ENCODE peak calls at places on chromosomes 6 and 20, in seven cellular contexts. One of them, this sample, is unnamed.

GRCh38 chr6:82227770-82228169 is 19.8 kb downstream of the IBTK start:
- DNase-seq in hepatocyte: no peak
- DNase-seq in mesenchymal stem cell: no peak
- DNase-seq in psoas muscle: no peak
- DNase-seq in IMR-90: no peak
- DNase-seq in H9: no peak
- DNase-seq in osteoblast: no peak
- DNase-seq in this sample: no peak

GRCh38 chr20:62303327-62304226 is 780 bp downstream of the ADRM1 start:
- DNase-seq in osteoblast: peak
- DNase-seq in hepatocyte: peak
- DNase-seq in mesenchymal stem cell: peak
- DNase-seq in IMR-90: no peak
- DNase-seq in psoas muscle: no peak
- DNase-seq in H9: peak
- DNase-seq in this sample: no peak

GRCh38 chr6:53090576-53090975 is 25.4 kb downstream of the FBXO9 start:
- DNase-seq in IMR-90: peak
- DNase-seq in mesenchymal stem cell: no peak
- DNase-seq in psoas muscle: no peak
- DNase-seq in hepatocyte: no peak
- DNase-seq in osteoblast: no peak
- DNase-seq in H9: no peak
- DNase-seq in this sample: no peak

GRCh38 chr6:136826216-136826615 is 3.8 kb downstream of the PEX7 start:
- DNase-seq in hepatocyte: no peak
- DNase-seq in osteoblast: no peak
- DNase-seq in mesenchymal stem cell: no peak
- DNase-seq in IMR-90: no peak
- DNase-seq in psoas muscle: no peak
- DNase-seq in H9: no peak
- DNase-seq in this sample: peak

GRCh38 chr6:107784669-107785068 is 39.4 kb downstream of the SCML4 start:
- DNase-seq in osteoblast: peak
- DNase-seq in hepatocyte: no peak
- DNase-seq in psoas muscle: no peak
- DNase-seq in H9: no peak
- DNase-seq in mesenchymal stem cell: no peak
- DNase-seq in IMR-90: peak
- DNase-seq in this sample: no peak

GRCh38 chr20:38209736-38210405 is 44.8 kb upstream of the TGM2 start:
- DNase-seq in hepatocyte: no peak
- DNase-seq in psoas muscle: no peak
- DNase-seq in H9: no peak
- DNase-seq in mesenchymal stem cell: no peak
- DNase-seq in IMR-90: no peak
- DNase-seq in osteoblast: peak
- DNase-seq in this sample: no peak

GRCh38 chr6:33249732-33250625 is 21.7 kb downstream of the VPS52 start:
- DNase-seq in psoas muscle: peak
- DNase-seq in IMR-90: peak
- DNase-seq in mesenchymal stem cell: peak
- DNase-seq in hepatocyte: no peak
- DNase-seq in osteoblast: peak
- DNase-seq in H9: no peak
- DNase-seq in this sample: no peak

GRCh38 chr6:30615219-30615957 is 1.7 kb downstream of the PPP1R10 start:
- DNase-seq in osteoblast: no peak
- DNase-seq in psoas muscle: no peak
- DNase-seq in hepatocyte: peak
- DNase-seq in mesenchymal stem cell: peak
- DNase-seq in IMR-90: peak
- DNase-seq in H9: peak
- DNase-seq in this sample: no peak

GRCh38 chr6:166554316-166554715 is 32.2 kb downstream of the RAMACL start:
- DNase-seq in hepatocyte: no peak
- DNase-seq in osteoblast: no peak
- DNase-seq in IMR-90: peak
- DNase-seq in psoas muscle: no peak
- DNase-seq in mesenchymal stem cell: peak
- DNase-seq in H9: no peak
- DNase-seq in this sample: peak

GRCh38 chr6:111585241-111585968 is 20.3 kb downstream of the TRAF3IP2 start:
- DNase-seq in hepatocyte: no peak
- DNase-seq in osteoblast: no peak
- DNase-seq in H9: no peak
- DNase-seq in mesenchymal stem cell: peak
- DNase-seq in IMR-90: peak
- DNase-seq in psoas muscle: no peak
- DNase-seq in this sample: no peak

GRCh38 chr20:47330933-47331708 is 25.4 kb downstream of the ZMYND8 start:
- DNase-seq in H9: no peak
- DNase-seq in osteoblast: peak
- DNase-seq in IMR-90: peak
- DNase-seq in hepatocyte: peak
- DNase-seq in psoas muscle: no peak
- DNase-seq in mesenchymal stem cell: peak
- DNase-seq in this sample: no peak

GRCh38 chr20:61847986-61848385 is 217.7 kb downstream of the TAF4 start:
- DNase-seq in IMR-90: no peak
- DNase-seq in H9: no peak
- DNase-seq in psoas muscle: peak
- DNase-seq in osteoblast: peak
- DNase-seq in hepatocyte: no peak
- DNase-seq in mesenchymal stem cell: no peak
- DNase-seq in this sample: no peak

GRCh38 chr6:160355001-160355400 is 6.8 kb downstream of the SLC22A3 start:
- DNase-seq in H9: no peak
- DNase-seq in IMR-90: no peak
- DNase-seq in psoas muscle: no peak
- DNase-seq in mesenchymal stem cell: no peak
- DNase-seq in hepatocyte: peak
- DNase-seq in osteoblast: no peak
- DNase-seq in this sample: no peak

GRCh38 chr6:113361014-113361645 is 496.0 kb upstream of the MARCKS start:
- DNase-seq in psoas muscle: no peak
- DNase-seq in osteoblast: peak
- DNase-seq in mesenchymal stem cell: peak
- DNase-seq in IMR-90: peak
- DNase-seq in H9: no peak
- DNase-seq in hepatocyte: no peak
- DNase-seq in this sample: no peak

GRCh38 chr6:131629656-131630055 is 1.6 kb upstream of the MED23 start:
- DNase-seq in mesenchymal stem cell: no peak
- DNase-seq in IMR-90: no peak
- DNase-seq in H9: no peak
- DNase-seq in osteoblast: no peak
- DNase-seq in hepatocyte: no peak
- DNase-seq in psoas muscle: no peak
- DNase-seq in this sample: no peak

GRCh38 chr6:122068291-122068769 is 331.1 kb upstream of the HSF2 start:
- DNase-seq in psoas muscle: no peak
- DNase-seq in H9: no peak
- DNase-seq in osteoblast: no peak
- DNase-seq in IMR-90: no peak
- DNase-seq in mesenchymal stem cell: peak
- DNase-seq in hepatocyte: no peak
- DNase-seq in this sample: no peak

GRCh38 chr6:112018619-112019416 is 35.1 kb upstream of the CCN6 start:
- DNase-seq in IMR-90: no peak
- DNase-seq in osteoblast: peak
- DNase-seq in hepatocyte: no peak
- DNase-seq in psoas muscle: peak
- DNase-seq in H9: no peak
- DNase-seq in mesenchymal stem cell: peak
- DNase-seq in this sample: peak

DNA sequence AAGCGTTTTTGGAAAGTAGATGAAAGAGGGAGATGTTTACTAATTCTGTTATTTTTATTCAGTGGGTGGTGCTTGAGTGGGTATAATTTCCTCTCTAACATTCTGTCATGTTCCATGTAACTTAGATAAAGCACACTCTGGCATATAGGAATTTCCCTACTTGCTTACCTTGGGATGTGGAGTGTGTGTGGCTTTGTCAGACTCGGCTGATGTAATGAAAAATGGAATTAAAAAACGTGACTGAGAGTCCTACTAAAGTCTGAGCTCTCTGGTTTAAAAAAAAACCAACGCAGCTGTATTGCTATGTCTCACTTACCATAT is 98.3 kb downstream of the JARID2 start:
- DNase-seq in mesenchymal stem cell: peak
- DNase-seq in IMR-90: no peak
- DNase-seq in osteoblast: no peak
- DNase-seq in H9: no peak
- DNase-seq in hepatocyte: no peak
- DNase-seq in psoas muscle: no peak
- DNase-seq in this sample: no peak
- H3K27ac ChIP-seq in mesenchymal stem cell: no peak
- H3K27ac ChIP-seq in IMR-90: no peak
- H3K27ac ChIP-seq in osteoblast: no peak
- H3K27ac ChIP-seq in H9: no peak
- H3K27ac ChIP-seq in hepatocyte: no peak
- H3K27ac ChIP-seq in psoas muscle: no peak
- H3K27ac ChIP-seq in this sample: no peak

DNA sequence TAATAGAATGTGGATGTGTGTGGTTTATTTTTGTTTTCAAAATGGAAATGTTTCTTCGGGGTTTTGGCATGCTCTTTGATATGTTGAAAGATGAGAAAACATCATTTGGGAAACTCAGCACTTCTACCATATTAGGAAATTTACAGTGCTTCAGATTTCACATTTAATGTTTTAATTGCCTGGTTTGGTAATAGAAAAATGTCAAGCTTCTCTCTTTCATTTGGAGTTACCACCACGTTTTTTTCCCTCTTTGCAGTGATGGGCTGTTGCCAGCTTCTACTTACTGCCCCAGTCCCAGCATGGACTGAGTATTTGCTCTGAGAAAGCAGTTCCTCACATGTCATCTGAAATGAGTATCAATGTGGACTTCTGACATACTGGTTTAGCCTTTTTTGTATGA is 267.7 kb downstream of the PRL start:
- DNase-seq in psoas muscle: no peak
- DNase-seq in osteoblast: no peak
- DNase-seq in H9: no peak
- DNase-seq in mesenchymal stem cell: no peak
- DNase-seq in hepatocyte: no peak
- DNase-seq in IMR-90: peak
- DNase-seq in this sample: no peak
- H3K27ac ChIP-seq in psoas muscle: no peak
- H3K27ac ChIP-seq in osteoblast: no peak
- H3K27ac ChIP-seq in H9: no peak
- H3K27ac ChIP-seq in mesenchymal stem cell: no peak
- H3K27ac ChIP-seq in hepatocyte: peak
- H3K27ac ChIP-seq in IMR-90: peak
- H3K27ac ChIP-seq in this sample: peak

GRCh38 chr20:49747707-49748524 is 34.2 kb upstream of the B4GALT5 start:
- DNase-seq in mesenchymal stem cell: peak
- DNase-seq in H9: no peak
- DNase-seq in osteoblast: peak
- DNase-seq in psoas muscle: peak
- DNase-seq in IMR-90: peak
- DNase-seq in hepatocyte: peak
- DNase-seq in this sample: peak
- H3K27ac ChIP-seq in mesenchymal stem cell: no peak
- H3K27ac ChIP-seq in H9: no peak
- H3K27ac ChIP-seq in osteoblast: peak
- H3K27ac ChIP-seq in psoas muscle: peak
- H3K27ac ChIP-seq in IMR-90: peak
- H3K27ac ChIP-seq in hepatocyte: peak
- H3K27ac ChIP-seq in this sample: peak

DNA sequence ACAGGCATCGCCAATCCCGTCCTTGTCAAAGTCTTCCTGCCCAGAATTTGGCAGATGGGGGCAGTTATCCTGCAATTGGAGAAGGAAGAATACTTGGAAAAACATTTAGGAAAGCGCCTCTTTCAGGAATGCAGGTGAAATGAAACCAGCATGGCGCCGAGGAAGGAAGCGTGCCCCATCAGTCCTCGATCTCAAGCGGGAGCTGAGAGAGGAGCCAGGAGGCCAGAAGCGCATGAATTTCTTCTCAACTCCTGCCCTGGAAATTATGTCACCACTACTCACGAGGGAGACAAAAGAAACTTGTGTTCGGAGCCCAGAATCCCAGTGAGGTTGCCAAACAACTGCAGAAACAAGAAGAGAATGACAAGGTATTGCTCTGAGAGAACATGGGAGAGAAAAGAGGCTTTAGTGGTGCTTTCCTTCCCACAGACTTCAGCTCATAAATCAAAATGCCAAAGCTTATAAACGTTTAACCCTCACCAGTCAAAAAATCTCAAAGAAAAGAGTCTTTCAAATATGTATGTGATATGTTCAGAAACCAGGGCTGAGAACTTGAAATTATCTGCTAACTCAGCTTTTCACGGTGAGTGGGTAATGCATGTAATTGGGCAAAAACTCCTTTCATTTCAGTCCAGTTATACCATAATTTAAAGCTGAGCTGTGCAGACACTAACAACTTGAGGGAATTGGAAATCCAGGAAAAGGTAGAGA is 23.9 kb downstream of the THBS2 start:
- DNase-seq in IMR-90: no peak
- DNase-seq in hepatocyte: no peak
- DNase-seq in psoas muscle: no peak
- DNase-seq in H9: no peak
- DNase-seq in osteoblast: no peak
- DNase-seq in mesenchymal stem cell: no peak
- DNase-seq in this sample: no peak
- H3K27ac ChIP-seq in IMR-90: no peak
- H3K27ac ChIP-seq in hepatocyte: no peak
- H3K27ac ChIP-seq in psoas muscle: no peak
- H3K27ac ChIP-seq in H9: no peak
- H3K27ac ChIP-seq in osteoblast: peak
- H3K27ac ChIP-seq in mesenchymal stem cell: no peak
- H3K27ac ChIP-seq in this sample: peak